ENCODE peak calls at places on chromosomes 7 and 10, in ten cellular contexts. B is hypothalamus, A is T1000, F is pons, L is kidney glomerular epithelial cell, V is GM06990, Y is T-helper 9 cell, Z is T-cell, K is Caki2, N is AG20443. D is an unnamed sample.

GRCh38 chr10:128860574-128860973 is 606.5 kb upstream of the MGMT start:
- DNase-seq in Z (no peak), V (no peak), L (no peak), F (no peak), Y (no peak), K (no peak), A (no peak), B (no peak), N (no peak), D (no peak)

GRCh38 chr10:124701881-124702656 is 42.1 kb downstream of the FAM53B start:
- DNase-seq in V (no peak), B (no peak), Z (no peak), Y (no peak), K (no peak), L (no peak), F (peak), A (no peak), N (no peak), D (no peak)

GRCh38 chr10:71241114-71241898 is 28.9 kb downstream of the UNC5B start:
- DNase-seq in A (no peak), Y (no peak), N (peak), B (no peak), V (no peak), L (no peak), K (no peak), F (no peak), Z (no peak), D (no peak)

GRCh38 chr7:23212395-23212794 is 30.5 kb downstream of the NUP42 start:
- DNase-seq in K (no peak), V (no peak), L (no peak), N (no peak), F (no peak), Z (no peak), B (no peak), Y (no peak), A (no peak), D (no peak)

GRCh38 chr7:107697246-107698044 is 36.8 kb downstream of the SLC26A4 start:
- DNase-seq in Z (no peak), A (no peak), F (no peak), V (no peak), K (no peak), N (no peak), Y (no peak), L (no peak), B (no peak), D (no peak)

GRCh38 chr10:27783660-27784059 is 38.0 kb upstream of the MKX start:
- DNase-seq in V (no peak), L (peak), B (no peak), F (no peak), A (no peak), Y (no peak), N (peak), K (peak), Z (peak), D (no peak)

GRCh38 chr10:62961951-62962523 is 145.9 kb upstream of the EGR2 start:
- DNase-seq in A (no peak), Z (no peak), V (no peak), Y (no peak), B (no peak), F (peak), K (no peak), L (no peak), N (no peak), D (no peak)

GRCh38 chr7:26858735-26859134 is 5.7 kb downstream of the SKAP2 start:
- DNase-seq in K (no peak), B (no peak), N (no peak), Y (no peak), Z (no peak), L (no peak), A (no peak), V (no peak), F (no peak), D (no peak)

GRCh38 chr7:76303829-76304505 is 1.5 kb downstream of the HSPB1 start:
- DNase-seq in L (no peak), K (no peak), N (no peak), Z (no peak), Y (no peak), B (no peak), F (no peak), V (no peak), A (no peak), D (no peak)

GRCh38 chr7:36906448-36906847 is 182.2 kb upstream of the AOAH start:
- DNase-seq in Z (no peak), L (no peak), Y (no peak), N (no peak), B (no peak), V (no peak), K (no peak), A (no peak), F (no peak), D (no peak)

GRCh38 chr7:122059516-122059915 is 84.5 kb downstream of the AASS start:
- DNase-seq in Z (no peak), F (no peak), N (no peak), K (no peak), A (no peak), Y (no peak), B (no peak), L (no peak), V (no peak), D (no peak)

GRCh38 chr7:93757421-93757820 is 133.1 kb downstream of the TFPI2 start:
- DNase-seq in Y (no peak), V (no peak), A (no peak), N (no peak), F (no peak), K (peak), Z (no peak), L (peak), B (no peak), D (no peak)

GRCh38 chr7:138843632-138844580 is 45.9 kb upstream of the ATP6V0A4 start:
- DNase-seq in B (no peak), N (no peak), L (no peak), K (no peak), V (no peak), A (no peak), Y (no peak), Z (no peak), F (no peak), D (no peak)

GRCh38 chr10:102612964-102613275 is 31.4 kb upstream of the TRIM8 start:
- DNase-seq in V (no peak), B (no peak), N (no peak), L (no peak), A (no peak), Y (peak), K (no peak), Z (peak), F (no peak), D (peak)

GRCh38 chr10:93462881-93463280 is 19.3 kb downstream of the MYOF start:
- DNase-seq in Z (no peak), B (no peak), F (no peak), K (no peak), Y (no peak), L (no peak), A (peak), V (no peak), N (no peak), D (no peak)

GRCh38 chr7:101589052-101589451 is 40.0 kb downstream of the MYL10 start:
- DNase-seq in A (no peak), V (no peak), B (no peak), Z (no peak), K (no peak), F (no peak), Y (no peak), L (no peak), N (peak), D (no peak)

GRCh38 chr7:16695621-16696237 is 49.7 kb downstream of the BZW2 start:
- DNase-seq in N (peak), Z (no peak), A (no peak), Y (no peak), L (peak), F (peak), V (no peak), B (no peak), K (peak), D (no peak)

GRCh38 chr7:48280100-48280499 is 108.8 kb downstream of the ABCA13 start:
- DNase-seq in L (no peak), Y (no peak), A (peak), K (no peak), V (no peak), B (no peak), F (no peak), N (peak), Z (no peak), D (no peak)

GRCh38 chr7:92925876-92926696 is 89.7 kb upstream of the CDK6 start:
- DNase-seq in F (no peak), V (no peak), A (no peak), K (no peak), Y (no peak), B (no peak), Z (no peak), L (no peak), N (no peak), D (no peak)

GRCh38 chr10:102227050-102227449 is 951 bp downstream of the ELOVL3 start:
- DNase-seq in B (no peak), V (no peak), L (no peak), F (no peak), N (peak), A (peak), Y (no peak), K (no peak), Z (no peak), D (no peak)

GRCh38 chr10:15745748-15746147 is 26.0 kb upstream of the ITGA8 start:
- DNase-seq in B (no peak), Z (no peak), Y (no peak), A (no peak), K (no peak), N (peak), V (no peak), L (no peak), F (no peak), D (no peak)

GRCh38 chr7:23349484-23350157 is 50.5 kb downstream of the MALSU1 start:
- DNase-seq in Z (no peak), F (no peak), K (peak), V (no peak), Y (no peak), N (peak), L (peak), A (peak), B (no peak), D (no peak)

GRCh38 chr10:131020775-131021174 is 290.7 kb downstream of the TCERG1L start:
- DNase-seq in B (no peak), K (no peak), Z (no peak), L (no peak), A (no peak), V (no peak), F (no peak), N (no peak), Y (no peak), D (no peak)

GRCh38 chr10:93548376-93549071 is 17.9 kb upstream of the FFAR4 start:
- DNase-seq in A (no peak), L (no peak), B (no peak), Z (no peak), Y (no peak), K (no peak), F (no peak), N (no peak), V (no peak), D (no peak)

GRCh38 chr10:23686722-23687121 is 247.8 kb downstream of the OTUD1 start:
- DNase-seq in L (no peak), Y (no peak), N (no peak), K (no peak), F (no peak), Z (no peak), B (no peak), V (no peak), A (no peak), D (no peak)

GRCh38 chr7:65411249-65411648 is 37.6 kb downstream of the ZNF92 start:
- DNase-seq in F (no peak), B (no peak), L (no peak), Z (no peak), A (no peak), N (no peak), K (no peak), Y (no peak), V (no peak), D (no peak)

GRCh38 chr7:45938626-45939302 is 17.7 kb upstream of the IGFBP3 start:
- DNase-seq in B (no peak), Y (no peak), L (no peak), A (no peak), K (no peak), Z (no peak), V (no peak), N (no peak), F (no peak), D (no peak)

GRCh38 chr10:99551158-99551557 is 18.4 kb downstream of the NKX2-3 start:
- DNase-seq in Z (no peak), B (no peak), F (no peak), N (peak), V (no peak), L (no peak), Y (no peak), K (no peak), A (no peak), D (no peak)

D was measured in T follicular helper cell.